ENCODE peak calls at places on chromosome 14, in six cellular contexts. R is fibroblast of mammary gland, S is lower lobe of right lung, W is epithelial cell of esophagus, X is GM10248, B is psoas muscle. V is an unnamed sample.
A peak's percentile ranks its signal among the peaks of the same experiment; 100 is the strongest.

GRCh38 chr14:64676410-64677008 is 27.7 kb upstream of the PLEKHG3 start:
- DNase-seq in W (no peak), R (no peak), X (no peak), B (no peak), S (no peak), V (no peak)

GRCh38 chr14:55240526-55241178 is 30.6 kb upstream of the FBXO34 start:
- DNase-seq in X (no peak), B (no peak), R (peak; percentile 72), S (no peak), W (peak; percentile 42), V (no peak)

GRCh38 chr14:68393178-68393763 is 399.6 kb downstream of the ZFP36L1 start:
- DNase-seq in R (no peak), S (no peak), W (no peak), X (no peak), B (no peak), V (no peak)

GRCh38 chr14:70292716-70293115 is 66.8 kb downstream of the COX16 start:
- DNase-seq in B (no peak), S (no peak), X (no peak), W (no peak), R (no peak), V (no peak)

GRCh38 chr14:71117839-71118743 is 210.8 kb downstream of the PCNX1 start:
- DNase-seq in B (no peak), R (peak; percentile 89), W (peak; percentile 95), X (peak; percentile 35), S (no peak), V (no peak)

GRCh38 chr14:98785578-98785977 is 486.4 kb downstream of the BCL11B start:
- DNase-seq in W (no peak), R (no peak), B (no peak), S (no peak), X (no peak), V (no peak)

GRCh38 chr14:66543996-66544395 is 36.0 kb downstream of the GPHN start:
- DNase-seq in B (no peak), R (no peak), X (no peak), S (no peak), W (no peak), V (no peak)

GRCh38 chr14:55104051-55104954 is 24.7 kb upstream of the LGALS3 start:
- DNase-seq in W (no peak), S (no peak), R (no peak), B (no peak), X (no peak), V (no peak)

GRCh38 chr14:61620130-61620946 is 75.0 kb upstream of the HIF1A start:
- DNase-seq in W (peak; percentile 30), B (no peak), R (peak; percentile 99), S (no peak), X (no peak), V (peak; percentile 74)

GRCh38 chr14:46973295-46973694 is 321.7 kb upstream of the RPL10L start:
- DNase-seq in S (no peak), W (no peak), B (no peak), R (no peak), X (no peak), V (no peak)

GRCh38 chr14:51006781-51007211 is 62.5 kb upstream of the PYGL start:
- DNase-seq in B (peak; percentile 72), R (peak; percentile 95), S (no peak), X (no peak), W (peak; percentile 68), V (peak; percentile 28)

GRCh38 chr14:59565112-59565511 is 11.5 kb downstream of the CCDC175 start:
- DNase-seq in W (no peak), X (no peak), R (no peak), B (no peak), S (no peak), V (no peak)

GRCh38 chr14:60965402-60965801 is 15.5 kb downstream of the TRMT5 start:
- DNase-seq in W (peak; percentile 40), X (no peak), R (peak; percentile 87), S (no peak), B (no peak), V (no peak)

GRCh38 chr14:34297786-34298520 is 164.1 kb downstream of the SPTSSA start:
- DNase-seq in W (peak; percentile 80), X (no peak), S (no peak), B (no peak), R (no peak), V (no peak)

GRCh38 chr14:79375336-79375735 is 836.0 kb downstream of the DIO2 start:
- DNase-seq in S (no peak), W (no peak), R (no peak), X (no peak), B (no peak), V (no peak)

GRCh38 chr14:38145142-38145541 is 62.6 kb upstream of the SSTR1 start:
- DNase-seq in R (no peak), W (peak; percentile 55), S (no peak), B (no peak), X (no peak), V (no peak)

GRCh38 chr14:38150075-38150474 is 57.6 kb upstream of the SSTR1 start:
- DNase-seq in R (no peak), X (no peak), B (no peak), S (no peak), W (no peak), V (no peak)
- TF ChIP-seq CTCF in R (peak; percentile 8), X (no peak), B (no peak), S (no peak), W (no peak), V (no peak)

DNA sequence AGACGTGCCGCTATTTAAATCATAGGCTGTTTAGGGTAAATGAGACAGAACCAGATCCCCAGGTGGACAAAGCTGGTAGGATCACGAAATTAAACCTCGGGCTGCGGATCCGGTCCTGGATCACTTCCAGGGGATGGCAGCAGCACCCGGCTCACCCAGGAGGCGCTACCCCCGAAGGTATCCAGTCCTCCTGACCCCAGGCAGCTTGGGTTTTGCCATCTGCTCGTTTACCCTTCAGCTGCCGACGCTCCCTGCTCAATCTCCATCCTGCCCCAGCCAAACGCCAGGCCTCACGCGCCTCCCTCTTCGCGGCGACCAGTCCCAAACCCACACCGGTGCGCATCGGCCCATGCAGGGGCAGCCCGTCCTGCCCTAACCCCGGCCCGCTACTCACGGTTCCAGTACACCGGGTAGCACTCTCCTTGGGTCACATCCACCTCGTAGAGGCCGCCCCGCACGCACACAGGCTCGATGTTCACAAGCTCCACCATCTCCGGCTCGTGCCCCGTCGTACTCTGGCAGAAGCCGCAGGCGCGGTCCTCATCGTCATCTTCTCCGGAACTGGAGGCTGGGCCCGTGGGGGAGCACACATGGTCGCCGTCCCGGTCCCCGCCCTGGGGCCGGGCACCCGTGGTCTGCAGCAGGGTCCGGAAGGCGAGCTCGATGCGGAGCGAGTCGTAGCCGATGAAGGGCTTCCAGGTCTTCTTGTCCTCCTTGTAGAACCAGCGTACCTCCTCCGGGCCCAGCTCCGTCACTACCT is 1.1 kb downstream of the DDHD1 start:
- DNase-seq in X (peak; percentile 54), B (peak; percentile 58), S (peak; percentile 77), W (peak; percentile 62), R (peak; percentile 46), V (peak; percentile 82)
- TF ChIP-seq CTCF in X (peak; percentile 26), B (no peak), S (no peak), W (peak; percentile 18), R (peak; percentile 22), V (peak; percentile 34)

GRCh38 chr14:104953896-104954656 is 24.1 kb downstream of the AHNAK2 start:
- DNase-seq in W (no peak), B (no peak), R (no peak), X (no peak), S (peak; percentile 29), V (no peak)
- TF ChIP-seq CTCF in W (no peak), B (no peak), R (no peak), X (no peak), S (no peak), V (no peak)

DNA sequence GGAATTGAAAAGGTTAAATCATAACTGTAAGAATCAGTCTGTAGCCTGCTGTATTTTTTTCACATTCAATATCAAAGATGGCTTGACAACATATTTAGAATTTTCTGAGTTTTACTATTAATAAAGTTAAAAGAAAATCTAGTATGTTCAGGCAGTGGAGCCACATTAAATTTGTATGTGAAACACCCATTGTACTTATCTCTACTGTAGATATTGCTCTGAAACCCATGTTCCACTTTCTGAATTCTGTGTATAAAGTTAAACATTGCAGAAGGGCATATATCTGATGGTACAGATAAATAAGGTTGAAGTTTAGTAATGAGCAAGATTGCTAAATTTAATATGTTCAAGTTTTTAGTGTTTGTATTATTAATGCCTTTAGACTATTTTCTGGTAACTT is 172.7 kb downstream of the FOXA1 start:
- DNase-seq in S (no peak), W (no peak), B (no peak), X (no peak), R (no peak), V (no peak)
- TF ChIP-seq CTCF in S (no peak), W (no peak), B (no peak), X (no peak), R (no peak), V (no peak)

DNA sequence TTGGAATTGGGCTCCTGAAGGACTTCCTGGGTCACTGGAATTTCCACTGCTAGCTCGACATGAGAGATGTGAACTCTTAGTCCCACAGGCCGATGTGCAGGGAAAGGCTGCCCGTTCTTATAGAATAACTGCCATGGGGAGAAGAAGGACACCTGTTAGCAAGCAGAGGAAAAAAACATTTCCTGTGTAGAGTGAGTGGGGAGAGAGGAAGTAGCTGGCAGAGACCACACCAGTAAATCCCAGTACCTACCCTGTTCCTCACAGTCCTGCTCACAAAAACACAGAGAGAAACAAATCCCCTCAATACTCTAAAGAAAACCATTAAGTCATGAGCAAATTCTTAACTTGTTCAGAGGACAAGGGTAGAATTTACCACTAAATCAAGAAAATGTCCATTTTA is 29.5 kb downstream of the AREL1 start:
- DNase-seq in B (no peak), X (no peak), R (no peak), S (no peak), W (no peak), V (no peak)
- TF ChIP-seq CTCF in B (no peak), X (no peak), R (no peak), S (no peak), W (no peak), V (no peak)

GRCh38 chr14:53957739-53958138 is 1.1 kb upstream of the BMP4 start:
- DNase-seq in W (no peak), X (no peak), R (no peak), B (no peak), S (no peak), V (no peak)
- TF ChIP-seq CTCF in W (no peak), X (no peak), R (no peak), B (no peak), S (no peak), V (no peak)

DNA sequence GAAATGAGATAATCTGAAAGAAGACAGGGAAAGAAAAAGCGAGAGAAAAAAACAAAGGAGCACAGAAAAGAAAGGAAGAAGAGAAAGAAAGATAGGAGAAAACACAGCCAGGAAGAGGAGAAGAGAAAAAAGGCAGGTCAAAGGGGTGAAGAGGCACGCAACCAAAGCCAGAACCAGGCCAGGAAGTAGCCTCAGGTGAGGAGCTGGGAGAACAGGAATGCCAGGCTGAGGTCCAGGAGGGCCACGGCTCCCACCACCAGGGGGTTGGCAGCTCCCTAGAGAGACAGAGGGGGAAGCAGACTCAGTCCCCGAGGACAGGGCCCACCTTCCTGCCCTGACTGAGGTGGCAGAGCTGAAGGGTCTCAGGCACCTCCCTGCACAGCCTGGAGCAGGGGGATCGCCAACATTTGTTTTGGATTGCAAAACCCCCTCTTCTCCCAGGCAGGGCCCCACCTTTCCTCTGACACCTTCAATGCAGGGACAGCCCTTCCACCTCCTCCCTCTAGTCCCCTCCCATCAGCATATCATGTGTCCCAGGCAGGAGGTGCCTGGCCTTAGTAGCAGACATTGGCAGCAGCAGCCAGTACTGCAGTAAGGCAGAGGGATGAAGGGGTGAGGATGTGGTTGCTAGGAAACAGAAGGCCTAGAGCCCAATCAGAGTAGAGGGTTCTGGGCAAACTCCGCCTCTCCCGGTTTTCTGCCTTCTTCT is 2.0 kb upstream of the AP1G2 start:
- DNase-seq in X (no peak), B (no peak), W (peak; percentile 66), S (no peak), R (no peak), V (peak; percentile 20)
- TF ChIP-seq CTCF in X (no peak), B (no peak), W (peak; percentile 18), S (no peak), R (no peak), V (no peak)

V was measured in activated CD8-positive, alpha-beta T cell treated with anti-CD3 and anti-CD28 coated beads for 36 hours.